ENCODE peak calls at places on chromosomes 12 and 14, in five cellular contexts. J, K, M, C and W are unnamed samples.

GRCh38 chr12:92290881-92291280 is 145.2 kb upstream of the BTG1 start:
- DNase-seq in J (no peak), K (no peak), M (no peak), C (no peak), W (no peak)

GRCh38 chr14:34742509-34743115 is 28.2 kb upstream of the CFL2 start:
- DNase-seq in J (no peak), K (no peak), M (no peak), C (no peak), W (no peak)

GRCh38 chr12:111692575-111693210 is 6.8 kb downstream of the ACAD10 start:
- DNase-seq in J (peak; percentile 66), K (no peak), M (no peak), C (peak; percentile 29), W (no peak)

GRCh38 chr12:503111-503761 is 43.5 kb downstream of the B4GALNT3 start:
- DNase-seq in J (no peak), K (peak; percentile 59), M (no peak), C (peak; percentile 96), W (no peak)

GRCh38 chr12:10749700-10750384 is 26.7 kb upstream of the YBX3 start:
- DNase-seq in J (peak; percentile 96), K (peak; percentile 94), M (peak; percentile 86), C (peak; percentile 93), W (peak; percentile 82)

GRCh38 chr14:89137514-89138163 is 279.4 kb downstream of the FOXN3 start:
- DNase-seq in J (peak; percentile 98), K (peak; percentile 70), M (no peak), C (peak; percentile 98), W (no peak)

GRCh38 chr14:30115756-30116155 is 188.1 kb upstream of the PRKD1 start:
- DNase-seq in J (no peak), K (no peak), M (peak; percentile 49), C (no peak), W (no peak)

GRCh38 chr14:36340276-36340890 is 19.9 kb upstream of the MBIP start:
- DNase-seq in J (no peak), K (no peak), M (no peak), C (no peak), W (no peak)

GRCh38 chr12:106274575-106275081 is 26.8 kb upstream of the CKAP4 start:
- DNase-seq in J (peak; percentile 54), K (no peak), M (no peak), C (no peak), W (no peak)

GRCh38 chr12:75438052-75438754 is 42.4 kb upstream of the GLIPR1 start:
- DNase-seq in J (no peak), K (no peak), M (no peak), C (no peak), W (no peak)

GRCh38 chr14:96297000-96297399 is 41.0 kb downstream of the BDKRB1 start:
- DNase-seq in J (peak; percentile 63), K (no peak), M (no peak), C (peak; percentile 40), W (peak; percentile 12)

GRCh38 chr14:64293976-64294671 is at the start of gene ESR2:
- DNase-seq in J (peak; percentile 57), K (no peak), M (peak; percentile 86), C (peak; percentile 29), W (peak; percentile 33)

GRCh38 chr14:93733231-93733630 is 55.1 kb downstream of the PRIMA1 start:
- DNase-seq in J (no peak), K (no peak), M (no peak), C (no peak), W (no peak)

GRCh38 chr14:89543420-89543790 is 126.4 kb upstream of the FOXN3 start:
- DNase-seq in J (no peak), K (no peak), M (peak; percentile 46), C (no peak), W (no peak)

GRCh38 chr14:24149302-24149969 is 2.1 kb downstream of the RNF31 start:
- DNase-seq in J (no peak), K (no peak), M (no peak), C (no peak), W (no peak)

GRCh38 chr12:52014567-52015392 is 8.0 kb downstream of the TAMALIN start:
- DNase-seq in J (no peak), K (no peak), M (peak; percentile 68), C (no peak), W (no peak)

GRCh38 chr14:94823556-94824341 is 53.8 kb upstream of the GSC start:
- DNase-seq in J (peak; percentile 38), K (peak; percentile 76), M (no peak), C (no peak), W (no peak)

GRCh38 chr12:69052613-69053408 is 119.8 kb upstream of the CPM start:
- DNase-seq in J (peak; percentile 94), K (peak; percentile 24), M (no peak), C (peak; percentile 91), W (peak; percentile 9)

GRCh38 chr14:34003691-34004090 is 52.8 kb upstream of the EGLN3 start:
- DNase-seq in J (peak; percentile 48), K (no peak), M (no peak), C (no peak), W (no peak)

GRCh38 chr12:4645023-4645422 is 3.8 kb downstream of the AKAP3 start:
- DNase-seq in J (no peak), K (no peak), M (no peak), C (no peak), W (no peak)

GRCh38 chr12:57224278-57224972 is 5.1 kb upstream of the SHMT2 start:
- DNase-seq in J (no peak), K (no peak), M (no peak), C (no peak), W (no peak)

GRCh38 chr12:57226588-57227314 is 2.8 kb upstream of the SHMT2 start:
- DNase-seq in J (no peak), K (no peak), M (peak; percentile 74), C (no peak), W (no peak)

GRCh38 chr12:57225680-57226190 is 3.8 kb upstream of the SHMT2 start:
- DNase-seq in J (no peak), K (no peak), M (no peak), C (no peak), W (no peak)

GRCh38 chr12:57223191-57224165 is 6.0 kb upstream of the SHMT2 start:
- DNase-seq in J (no peak), K (no peak), M (no peak), C (no peak), W (no peak)

GRCh38 chr12:57224973-57225679 is 4.4 kb upstream of the SHMT2 start:
- DNase-seq in J (peak; percentile 65), K (no peak), M (peak; percentile 81), C (no peak), W (peak; percentile 89)
- TF ChIP-seq EZH2 in J (no peak), K (no peak), M (peak; percentile 93), C (no peak), W (no peak)

DNA sequence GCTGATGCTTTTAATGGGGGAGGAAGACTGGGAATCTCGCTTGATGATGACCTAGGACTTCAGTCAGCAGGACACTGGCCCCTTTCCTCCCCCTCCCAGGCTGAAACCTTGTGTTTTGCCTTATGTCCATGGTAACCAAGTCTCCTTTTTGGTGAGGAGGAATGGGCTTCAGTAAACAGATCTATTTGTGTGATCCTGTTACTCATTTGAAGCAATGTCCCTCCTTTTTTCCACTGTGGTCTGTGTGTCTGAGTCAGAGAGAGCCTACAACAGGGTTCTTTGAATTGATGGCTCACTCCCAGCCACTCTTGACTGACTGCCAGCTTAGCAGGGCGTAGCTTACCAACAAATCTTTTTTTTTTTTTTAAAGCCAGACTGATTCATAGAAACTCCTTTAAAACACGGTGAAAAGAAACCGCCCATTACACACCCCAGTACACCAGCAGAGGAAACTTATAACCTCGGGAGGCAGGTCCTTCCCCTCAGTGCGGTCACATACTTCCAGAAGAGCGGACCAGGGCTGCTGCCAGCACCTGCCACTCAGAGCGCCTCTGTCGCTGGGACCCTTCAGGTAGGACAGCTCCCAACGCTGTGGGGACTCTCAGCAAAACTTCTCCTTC is at the start of gene EMP1:
- DNase-seq in J (peak; percentile 99), K (peak; percentile 98), M (peak; percentile 13), C (peak; percentile 98), W (peak; percentile 80)
- TF ChIP-seq EZH2phosphoT487 in J (peak; percentile 23), K (no peak), M (no peak), C (no peak), W (no peak)

DNA sequence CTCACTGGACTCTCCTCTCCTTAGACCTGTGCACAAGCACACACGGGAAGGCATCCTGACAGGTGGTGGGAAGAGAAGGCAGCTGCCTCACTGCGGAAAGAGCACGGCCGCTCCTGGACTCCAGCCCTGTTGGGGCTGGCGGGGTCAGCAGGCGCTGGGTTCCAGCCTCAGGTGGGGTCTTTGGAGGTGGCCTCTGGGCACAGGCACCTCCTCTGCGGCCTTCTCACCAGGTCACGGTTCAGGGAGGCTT is 647 bp upstream of the MTA1 start:
- DNase-seq in J (no peak), K (no peak), M (no peak), C (no peak), W (no peak)
- H3K9ac ChIP-seq in J (peak overlapping the region; percentile 90), K (peak overlapping the region; percentile 85), M (no peak overlapping the region), C (peak overlapping the region; percentile 81), W (peak overlapping the region; percentile 52)

GRCh38 chr14:76143642-76144041 is 8.1 kb upstream of the GPATCH2L start:
- DNase-seq in J (no peak), K (no peak), M (no peak), C (no peak), W (no peak)

GRCh38 chr14:76138119-76138757 is 13.5 kb upstream of the GPATCH2L start:
- DNase-seq in J (no peak), K (no peak), M (peak; percentile 51), C (no peak), W (no peak)

GRCh38 chr14:76135722-76136121 is 16.0 kb upstream of the GPATCH2L start:
- DNase-seq in J (no peak), K (no peak), M (peak; percentile 11), C (no peak), W (no peak)

GRCh38 chr14:76136476-76137160 is 15.1 kb upstream of the GPATCH2L start:
- DNase-seq in J (no peak), K (no peak), M (no peak), C (no peak), W (no peak)

GRCh38 chr14:76138758-76139723 is 12.7 kb upstream of the GPATCH2L start:
- DNase-seq in J (peak; percentile 8), K (no peak), M (peak; percentile 94), C (no peak), W (no peak)
- TF ChIP-seq EZH2 in J (no peak), K (no peak), M (peak; percentile 48), C (no peak), W (no peak)

GRCh38 chr14:45699451-45699850 is 446.4 kb upstream of the MIS18BP1 start:
- DNase-seq in J (no peak), K (no peak), M (no peak), C (no peak), W (no peak)

GRCh38 chr14:45698462-45699134 is 445.6 kb upstream of the MIS18BP1 start:
- DNase-seq in J (no peak), K (no peak), M (no peak), C (no peak), W (no peak)
- TF ChIP-seq EZH2phosphoT487 in J (no peak), K (no peak), M (no peak), C (no peak), W (no peak)